ENCODE peak calls at places on chromosomes 1 and 21, in six cellular contexts. O is esophagus squamous epithelium, D is left ventricle myocardium inferior, W is psoas muscle, Z is heart right ventricle, G is body of pancreas. X is an unnamed sample. For H3K4me1, the result is how much of the 10 kb centered on the place peaks cover.

GRCh38 chr1:216186816-216187215 is 236.4 kb downstream of the USH2A start:
- DNase-seq in O (no peak), D (no peak), W (no peak), Z (no peak), G (peak), X (no peak)

GRCh38 chr1:23168079-23168461 is 586 bp downstream of the LUZP1 start:
- DNase-seq in O (no peak), D (peak), W (peak), Z (peak), G (peak), X (no peak)

GRCh38 chr1:10211805-10212405 is 1.5 kb downstream of the KIF1B start:
- DNase-seq in O (no peak), D (no peak), W (peak), Z (no peak), G (peak), X (no peak)

GRCh38 chr1:162632234-162632666 is at the start of gene DDR2:
- DNase-seq in O (no peak), D (peak), W (peak), Z (peak), G (peak), X (peak)

GRCh38 chr1:219805191-219805590 is 123.2 kb downstream of the SLC30A10 start:
- DNase-seq in O (no peak), D (no peak), W (no peak), Z (no peak), G (no peak), X (no peak)

GRCh38 chr21:41247561-41247968 is 69.0 kb upstream of the FAM3B start:
- DNase-seq in O (no peak), D (no peak), W (no peak), Z (no peak), G (peak), X (peak)

GRCh38 chr1:240465531-240465940 is 146.4 kb downstream of the GREM2 start:
- DNase-seq in O (no peak), D (no peak), W (no peak), Z (no peak), G (no peak), X (no peak)

GRCh38 chr1:201089621-201090020 is 22.6 kb downstream of the CACNA1S start:
- DNase-seq in O (no peak), D (no peak), W (peak), Z (no peak), G (no peak), X (no peak)

GRCh38 chr1:15028117-15028516 is 125.4 kb upstream of the TMEM51 start:
- DNase-seq in O (no peak), D (peak), W (peak), Z (peak), G (no peak), X (peak)

GRCh38 chr1:7912743-7913557 is 27.7 kb downstream of the TNFRSF9 start:
- DNase-seq in O (no peak), D (no peak), W (no peak), Z (no peak), G (no peak), X (no peak)

GRCh38 chr1:115877511-115877910 is 36.6 kb upstream of the NHLH2 start:
- DNase-seq in O (no peak), D (no peak), W (no peak), Z (no peak), G (no peak), X (no peak)

GRCh38 chr1:241838831-241839365 is 9.1 kb upstream of the EXO1 start:
- DNase-seq in O (no peak), D (no peak), W (no peak), Z (no peak), G (no peak), X (no peak)
- H3K4me3 ChIP-seq in O (no peak), D (no peak), W (no peak), Z (no peak), G (no peak), X (no peak)

GRCh38 chr1:31765041-31765467 is 914 bp upstream of the ADGRB2 start:
- DNase-seq in O (no peak), D (no peak), W (no peak), Z (no peak), G (no peak), X (no peak)
- TF ChIP-seq CTCF in O (no peak), D (peak), W (peak), Z (peak), G (no peak), X (no peak)

GRCh38 chr1:234396092-234396491 is 22.8 kb downstream of the COA6 start:
- DNase-seq in O (no peak), D (no peak), W (no peak), Z (no peak), G (no peak), X (no peak)

GRCh38 chr1:234395297-234395696 is 22.0 kb downstream of the COA6 start:
- DNase-seq in O (no peak), D (no peak), W (no peak), Z (no peak), G (no peak), X (no peak)

GRCh38 chr1:234398849-234399381 is 25.7 kb downstream of the COA6 start:
- DNase-seq in O (no peak), D (no peak), W (no peak), Z (no peak), G (no peak), X (no peak)

GRCh38 chr1:234397732-234398131 is 24.5 kb downstream of the COA6 start:
- DNase-seq in O (no peak), D (no peak), W (no peak), Z (no peak), G (no peak), X (no peak)

DNA sequence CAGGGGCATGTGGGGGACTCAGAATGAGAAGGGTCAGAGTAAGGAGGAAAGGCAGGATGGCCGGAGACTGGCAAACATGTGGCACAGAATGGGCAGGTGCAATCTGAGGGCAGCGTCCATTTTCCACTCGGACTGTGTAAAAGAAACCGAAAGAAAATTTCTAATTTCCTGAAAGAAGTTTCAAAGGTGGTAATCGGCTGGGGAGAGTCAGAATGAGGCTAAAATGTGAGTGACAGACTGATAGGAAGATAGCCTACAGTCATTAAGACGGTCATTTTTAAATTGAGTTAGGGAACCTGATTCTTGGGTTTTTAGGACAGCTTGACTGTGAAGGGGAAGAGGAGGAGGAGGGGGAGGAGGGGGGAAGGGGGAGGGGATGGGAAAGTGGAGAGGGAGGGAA is 23.6 kb downstream of the COA6 start:
- DNase-seq in O (no peak), D (no peak), W (no peak), Z (no peak), G (no peak), X (no peak)
- H3K4me1 ChIP-seq in O (under half), D (under half), W (under half), Z (under half), G (under half), X (under half)

GRCh38 chr1:80893140-80893539 is 907.6 kb upstream of the ADGRL2 start:
- DNase-seq in O (no peak), D (no peak), W (no peak), Z (no peak), G (no peak), X (no peak)

GRCh38 chr1:80896957-80897356 is 903.8 kb upstream of the ADGRL2 start:
- DNase-seq in O (no peak), D (no peak), W (no peak), Z (no peak), G (no peak), X (no peak)

DNA sequence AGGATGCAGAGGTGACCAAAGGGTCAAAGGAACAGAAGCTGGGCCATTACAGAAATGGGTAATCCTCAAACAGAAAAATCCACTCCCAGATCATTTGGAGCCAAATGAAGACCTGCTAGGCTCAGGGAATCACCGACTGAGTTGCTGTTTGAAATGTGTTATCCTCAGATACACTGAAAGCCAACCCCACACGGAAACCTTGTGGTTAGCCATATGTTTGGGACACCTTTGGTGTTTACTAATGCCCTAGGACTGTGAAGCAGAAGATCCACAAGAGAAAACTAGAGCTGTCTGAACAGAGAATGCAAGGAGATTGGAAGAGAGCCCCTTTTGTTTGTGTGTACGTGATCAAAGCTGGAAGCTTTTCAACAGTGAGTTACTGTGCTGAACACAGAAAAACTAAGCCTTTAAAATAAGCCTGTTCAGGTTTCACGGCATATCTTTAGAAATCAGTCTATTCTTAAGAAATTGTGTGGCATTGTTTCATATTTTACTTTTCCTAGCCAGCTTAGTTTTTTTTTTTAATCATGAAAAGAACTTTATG is 908.2 kb upstream of the ADGRL2 start:
- DNase-seq in O (no peak), D (no peak), W (no peak), Z (no peak), G (no peak), X (no peak)
- H3K4me3 ChIP-seq in O (no peak), D (no peak), W (no peak), Z (no peak), G (no peak), X (no peak)

GRCh38 chr1:150272379-150272840 is at the start of gene C1orf54:
- DNase-seq in O (no peak), D (peak), W (peak), Z (peak), G (no peak), X (no peak)
- TF ChIP-seq CTCF in O (no peak), D (peak), W (no peak), Z (peak), G (no peak), X (peak)

X was measured in thoracic aorta.